ENCODE peak calls at places on chromosomes 5 and 9, in ten cellular contexts. One of them, this sample, is unnamed.

GRCh38 chr5:2149196-2149541 is 266.4 kb upstream of the IRX4 start:
- DNase-seq in left ventricle myocardium inferior: no peak
- DNase-seq in testis: no peak
- DNase-seq in cardiac muscle cell: no peak
- DNase-seq in OCI-LY7: no peak
- DNase-seq in AG09309: no peak
- DNase-seq in CD8-positive, alpha-beta T cell: no peak
- DNase-seq in kidney epithelial cell: no peak
- DNase-seq in PC-3: peak; percentile 85
- DNase-seq in GM12865: peak; percentile 11
- DNase-seq in this sample: peak; percentile 33

GRCh38 chr5:163696270-163696887 is 191.0 kb downstream of the MAT2B start:
- DNase-seq in kidney epithelial cell: peak; percentile 16
- DNase-seq in AG09309: peak; percentile 51
- DNase-seq in cardiac muscle cell: peak; percentile 83
- DNase-seq in testis: peak; percentile 56
- DNase-seq in PC-3: peak; percentile 64
- DNase-seq in GM12865: peak; percentile 67
- DNase-seq in CD8-positive, alpha-beta T cell: no peak
- DNase-seq in left ventricle myocardium inferior: no peak
- DNase-seq in OCI-LY7: peak; percentile 54
- DNase-seq in this sample: peak; percentile 75

GRCh38 chr5:30620481-30621085 is 572.9 kb upstream of the CDH6 start:
- DNase-seq in kidney epithelial cell: no peak
- DNase-seq in GM12865: no peak
- DNase-seq in CD8-positive, alpha-beta T cell: no peak
- DNase-seq in AG09309: no peak
- DNase-seq in left ventricle myocardium inferior: no peak
- DNase-seq in testis: no peak
- DNase-seq in PC-3: no peak
- DNase-seq in cardiac muscle cell: no peak
- DNase-seq in OCI-LY7: no peak
- DNase-seq in this sample: no peak

GRCh38 chr5:132011561-132012384 is at the start of gene ACSL6:
- DNase-seq in GM12865: no peak
- DNase-seq in testis: peak; percentile 25
- DNase-seq in kidney epithelial cell: no peak
- DNase-seq in CD8-positive, alpha-beta T cell: peak; percentile 30
- DNase-seq in cardiac muscle cell: peak; percentile 67
- DNase-seq in OCI-LY7: no peak
- DNase-seq in left ventricle myocardium inferior: no peak
- DNase-seq in PC-3: no peak
- DNase-seq in AG09309: no peak
- DNase-seq in this sample: no peak

GRCh38 chr9:98658965-98659364 is 49.8 kb downstream of the GABBR2 start:
- DNase-seq in PC-3: peak; percentile 6
- DNase-seq in CD8-positive, alpha-beta T cell: no peak
- DNase-seq in left ventricle myocardium inferior: no peak
- DNase-seq in GM12865: no peak
- DNase-seq in OCI-LY7: no peak
- DNase-seq in cardiac muscle cell: no peak
- DNase-seq in testis: no peak
- DNase-seq in kidney epithelial cell: no peak
- DNase-seq in AG09309: no peak
- DNase-seq in this sample: peak; percentile 61

GRCh38 chr5:18202147-18202546 is 567.9 kb downstream of the TAF11L14 start:
- DNase-seq in AG09309: no peak
- DNase-seq in CD8-positive, alpha-beta T cell: no peak
- DNase-seq in OCI-LY7: no peak
- DNase-seq in GM12865: no peak
- DNase-seq in testis: no peak
- DNase-seq in cardiac muscle cell: no peak
- DNase-seq in left ventricle myocardium inferior: no peak
- DNase-seq in PC-3: no peak
- DNase-seq in kidney epithelial cell: no peak
- DNase-seq in this sample: no peak

GRCh38 chr9:81211741-81212140 is 477.6 kb downstream of the TLE1 start:
- DNase-seq in AG09309: no peak
- DNase-seq in PC-3: no peak
- DNase-seq in GM12865: no peak
- DNase-seq in left ventricle myocardium inferior: no peak
- DNase-seq in testis: no peak
- DNase-seq in OCI-LY7: no peak
- DNase-seq in CD8-positive, alpha-beta T cell: no peak
- DNase-seq in cardiac muscle cell: no peak
- DNase-seq in kidney epithelial cell: no peak
- DNase-seq in this sample: no peak

GRCh38 chr9:84773023-84773422 is 103.5 kb downstream of the NTRK2 start:
- DNase-seq in OCI-LY7: no peak
- DNase-seq in left ventricle myocardium inferior: no peak
- DNase-seq in kidney epithelial cell: peak; percentile 19
- DNase-seq in testis: no peak
- DNase-seq in PC-3: no peak
- DNase-seq in AG09309: no peak
- DNase-seq in CD8-positive, alpha-beta T cell: no peak
- DNase-seq in GM12865: no peak
- DNase-seq in cardiac muscle cell: no peak
- DNase-seq in this sample: no peak

GRCh38 chr5:68292316-68292715 is 76.8 kb downstream of the PIK3R1 start:
- DNase-seq in OCI-LY7: no peak
- DNase-seq in GM12865: no peak
- DNase-seq in kidney epithelial cell: no peak
- DNase-seq in testis: no peak
- DNase-seq in PC-3: no peak
- DNase-seq in CD8-positive, alpha-beta T cell: no peak
- DNase-seq in AG09309: no peak
- DNase-seq in cardiac muscle cell: no peak
- DNase-seq in left ventricle myocardium inferior: no peak
- DNase-seq in this sample: peak; percentile 12

GRCh38 chr9:127753148-127753547 is 18.1 kb upstream of the TOR2A start:
- DNase-seq in kidney epithelial cell: no peak
- DNase-seq in CD8-positive, alpha-beta T cell: no peak
- DNase-seq in left ventricle myocardium inferior: no peak
- DNase-seq in OCI-LY7: no peak
- DNase-seq in testis: no peak
- DNase-seq in PC-3: no peak
- DNase-seq in GM12865: no peak
- DNase-seq in cardiac muscle cell: no peak
- DNase-seq in AG09309: no peak
- DNase-seq in this sample: no peak

GRCh38 chr5:52657231-52657645 is 130.5 kb upstream of the ITGA1 start:
- DNase-seq in testis: no peak
- DNase-seq in AG09309: peak; percentile 10
- DNase-seq in CD8-positive, alpha-beta T cell: no peak
- DNase-seq in cardiac muscle cell: peak; percentile 67
- DNase-seq in kidney epithelial cell: no peak
- DNase-seq in OCI-LY7: peak; percentile 49
- DNase-seq in PC-3: peak; percentile 63
- DNase-seq in left ventricle myocardium inferior: no peak
- DNase-seq in GM12865: peak; percentile 38
- DNase-seq in this sample: peak; percentile 48

GRCh38 chr5:57841671-57842375 is 359.2 kb upstream of the ACTBL2 start:
- DNase-seq in CD8-positive, alpha-beta T cell: no peak
- DNase-seq in cardiac muscle cell: peak; percentile 18
- DNase-seq in kidney epithelial cell: peak; percentile 98
- DNase-seq in AG09309: peak; percentile 83
- DNase-seq in testis: no peak
- DNase-seq in left ventricle myocardium inferior: no peak
- DNase-seq in OCI-LY7: no peak
- DNase-seq in GM12865: no peak
- DNase-seq in PC-3: peak; percentile 87
- DNase-seq in this sample: peak; percentile 87

DNA sequence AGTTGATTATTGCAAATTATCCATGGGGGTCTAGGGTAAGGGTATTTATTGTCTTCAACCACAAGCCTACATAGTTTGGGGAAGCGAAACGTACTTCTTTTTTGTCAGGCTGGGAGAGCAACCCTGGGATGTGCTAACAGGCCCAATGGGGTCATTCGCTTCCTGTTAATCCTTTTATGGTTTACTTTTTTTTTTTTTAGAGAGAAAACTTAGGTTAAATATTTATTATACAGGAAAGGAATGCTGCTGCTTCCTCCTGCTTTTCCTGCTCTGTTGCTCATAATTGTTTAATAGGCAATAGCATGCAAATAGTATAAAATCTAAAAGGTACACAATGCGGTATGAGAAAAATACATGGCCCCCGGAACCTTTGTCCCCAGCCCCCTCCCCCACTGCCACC is 83.7 kb downstream of the NDFIP1 start:
- DNase-seq in kidney epithelial cell: no peak
- DNase-seq in testis: no peak
- DNase-seq in left ventricle myocardium inferior: no peak
- DNase-seq in CD8-positive, alpha-beta T cell: no peak
- DNase-seq in AG09309: no peak
- DNase-seq in OCI-LY7: no peak
- DNase-seq in PC-3: peak; percentile 43
- DNase-seq in cardiac muscle cell: no peak
- DNase-seq in GM12865: no peak
- DNase-seq in this sample: no peak
- H3K4me3 ChIP-seq in kidney epithelial cell: no peak overlapping the region
- H3K4me3 ChIP-seq in testis: no peak overlapping the region
- H3K4me3 ChIP-seq in left ventricle myocardium inferior: no peak overlapping the region
- H3K4me3 ChIP-seq in CD8-positive, alpha-beta T cell: no peak overlapping the region
- H3K4me3 ChIP-seq in AG09309: no peak overlapping the region
- H3K4me3 ChIP-seq in OCI-LY7: no peak overlapping the region
- H3K4me3 ChIP-seq in PC-3: no peak overlapping the region
- H3K4me3 ChIP-seq in cardiac muscle cell: no peak overlapping the region
- H3K4me3 ChIP-seq in GM12865: no peak overlapping the region
- H3K4me3 ChIP-seq in this sample: no peak overlapping the region

GRCh38 chr5:106768392-106768791 is 902.3 kb downstream of the EFNA5 start:
- DNase-seq in kidney epithelial cell: no peak
- DNase-seq in testis: no peak
- DNase-seq in left ventricle myocardium inferior: no peak
- DNase-seq in OCI-LY7: no peak
- DNase-seq in cardiac muscle cell: no peak
- DNase-seq in GM12865: no peak
- DNase-seq in PC-3: no peak
- DNase-seq in AG09309: no peak
- DNase-seq in CD8-positive, alpha-beta T cell: no peak
- DNase-seq in this sample: no peak
- TF ChIP-seq CTCF in kidney epithelial cell: no peak
- TF ChIP-seq CTCF in testis: no peak
- TF ChIP-seq CTCF in left ventricle myocardium inferior: no peak
- TF ChIP-seq CTCF in OCI-LY7: no peak
- TF ChIP-seq CTCF in cardiac muscle cell: no peak
- TF ChIP-seq CTCF in GM12865: no peak
- TF ChIP-seq CTCF in PC-3: no peak
- TF ChIP-seq CTCF in AG09309: no peak
- TF ChIP-seq CTCF in CD8-positive, alpha-beta T cell: no peak
- TF ChIP-seq CTCF in this sample: no peak

GRCh38 chr5:157914389-157914788 is 55.4 kb upstream of the CLINT1 start:
- DNase-seq in testis: no peak
- DNase-seq in AG09309: no peak
- DNase-seq in OCI-LY7: no peak
- DNase-seq in left ventricle myocardium inferior: no peak
- DNase-seq in CD8-positive, alpha-beta T cell: no peak
- DNase-seq in GM12865: no peak
- DNase-seq in PC-3: no peak
- DNase-seq in kidney epithelial cell: no peak
- DNase-seq in cardiac muscle cell: no peak
- DNase-seq in this sample: no peak

GRCh38 chr5:157920828-157921170 is 61.9 kb upstream of the CLINT1 start:
- DNase-seq in PC-3: no peak
- DNase-seq in left ventricle myocardium inferior: no peak
- DNase-seq in testis: no peak
- DNase-seq in OCI-LY7: no peak
- DNase-seq in cardiac muscle cell: no peak
- DNase-seq in CD8-positive, alpha-beta T cell: no peak
- DNase-seq in AG09309: no peak
- DNase-seq in GM12865: no peak
- DNase-seq in kidney epithelial cell: no peak
- DNase-seq in this sample: no peak

GRCh38 chr5:157917909-157918809 is 59.2 kb upstream of the CLINT1 start:
- DNase-seq in PC-3: peak; percentile 92
- DNase-seq in GM12865: peak; percentile 78
- DNase-seq in CD8-positive, alpha-beta T cell: peak; percentile 31
- DNase-seq in OCI-LY7: peak; percentile 84
- DNase-seq in AG09309: peak; percentile 67
- DNase-seq in left ventricle myocardium inferior: peak; percentile 54
- DNase-seq in testis: peak; percentile 80
- DNase-seq in cardiac muscle cell: peak; percentile 61
- DNase-seq in kidney epithelial cell: no peak
- DNase-seq in this sample: peak; percentile 56

GRCh38 chr5:157915638-157916037 is 56.7 kb upstream of the CLINT1 start:
- DNase-seq in OCI-LY7: peak; percentile 26
- DNase-seq in left ventricle myocardium inferior: peak; percentile 93
- DNase-seq in PC-3: peak; percentile 23
- DNase-seq in cardiac muscle cell: peak; percentile 87
- DNase-seq in CD8-positive, alpha-beta T cell: no peak
- DNase-seq in kidney epithelial cell: no peak
- DNase-seq in GM12865: no peak
- DNase-seq in testis: peak; percentile 95
- DNase-seq in AG09309: no peak
- DNase-seq in this sample: peak; percentile 34

DNA sequence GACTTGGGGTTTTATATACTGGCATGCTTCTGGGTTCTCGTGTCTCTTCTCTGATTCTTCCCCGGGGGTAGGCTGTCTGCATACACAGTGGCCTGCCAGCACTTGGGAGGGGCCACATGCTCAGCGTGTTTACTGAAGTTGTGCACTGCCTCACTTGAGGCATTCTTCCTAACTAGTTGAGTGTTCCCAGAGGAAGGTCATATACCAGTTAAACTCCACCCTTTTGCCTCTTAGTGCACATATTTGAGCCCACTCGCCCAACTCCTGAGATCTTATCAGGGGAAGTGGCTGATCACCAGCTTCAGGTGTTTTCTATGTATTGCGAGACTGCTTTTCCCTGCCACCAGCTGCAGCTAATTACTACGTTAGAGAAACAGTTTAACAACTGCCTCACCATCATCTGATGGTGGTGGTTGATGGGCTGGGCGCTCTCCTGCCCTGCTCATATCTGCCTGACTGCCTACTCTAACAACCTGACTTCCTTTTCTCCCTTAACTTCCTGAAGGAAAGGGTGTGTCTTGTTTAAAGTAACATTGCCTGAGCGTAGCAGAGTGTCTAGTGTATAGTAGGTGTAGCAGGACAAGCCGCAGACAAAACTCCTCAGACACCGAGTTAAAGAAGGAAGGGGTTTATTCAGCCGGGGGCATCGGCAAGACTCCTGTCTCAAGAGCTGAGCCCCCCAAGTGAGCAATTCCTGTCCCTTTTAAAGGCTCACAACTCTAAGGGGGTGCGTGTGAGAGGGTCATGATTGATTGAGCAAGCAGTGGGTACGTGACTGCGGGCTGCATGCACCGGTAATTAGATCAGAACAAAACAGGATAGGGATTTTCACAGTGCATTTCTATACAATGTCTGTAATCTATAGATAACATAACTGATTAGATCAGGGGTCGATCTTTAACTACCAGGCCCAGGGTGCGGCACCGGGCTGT is 60.1 kb upstream of the CLINT1 start:
- DNase-seq in OCI-LY7: peak; percentile 62
- DNase-seq in kidney epithelial cell: no peak
- DNase-seq in left ventricle myocardium inferior: no peak
- DNase-seq in GM12865: no peak
- DNase-seq in testis: no peak
- DNase-seq in CD8-positive, alpha-beta T cell: no peak
- DNase-seq in cardiac muscle cell: no peak
- DNase-seq in AG09309: peak; percentile 11
- DNase-seq in PC-3: no peak
- DNase-seq in this sample: no peak
- H3K4me3 ChIP-seq in OCI-LY7: no peak overlapping the region
- H3K4me3 ChIP-seq in kidney epithelial cell: no peak overlapping the region
- H3K4me3 ChIP-seq in left ventricle myocardium inferior: peak overlapping the region; percentile 24
- H3K4me3 ChIP-seq in GM12865: no peak overlapping the region
- H3K4me3 ChIP-seq in testis: no peak overlapping the region
- H3K4me3 ChIP-seq in CD8-positive, alpha-beta T cell: no peak overlapping the region
- H3K4me3 ChIP-seq in cardiac muscle cell: no peak overlapping the region
- H3K4me3 ChIP-seq in AG09309: no peak overlapping the region
- H3K4me3 ChIP-seq in PC-3: no peak overlapping the region
- H3K4me3 ChIP-seq in this sample: no peak overlapping the region

GRCh38 chr9:7479300-7479699 is 320.3 kb downstream of the DMAC1 start:
- DNase-seq in cardiac muscle cell: no peak
- DNase-seq in GM12865: no peak
- DNase-seq in AG09309: no peak
- DNase-seq in left ventricle myocardium inferior: no peak
- DNase-seq in PC-3: peak; percentile 1
- DNase-seq in OCI-LY7: no peak
- DNase-seq in kidney epithelial cell: no peak
- DNase-seq in testis: no peak
- DNase-seq in CD8-positive, alpha-beta T cell: no peak
- DNase-seq in this sample: no peak
- TF ChIP-seq CTCF in cardiac muscle cell: peak; percentile 9
- TF ChIP-seq CTCF in GM12865: no peak
- TF ChIP-seq CTCF in AG09309: peak; percentile 16
- TF ChIP-seq CTCF in left ventricle myocardium inferior: no peak
- TF ChIP-seq CTCF in PC-3: no peak
- TF ChIP-seq CTCF in OCI-LY7: peak; percentile 29
- TF ChIP-seq CTCF in kidney epithelial cell: peak; percentile 2
- TF ChIP-seq CTCF in testis: no peak
- TF ChIP-seq CTCF in CD8-positive, alpha-beta T cell: no peak
- TF ChIP-seq CTCF in this sample: no peak

This sample was measured in astrocyte of the cerebellum.